ENCODE peak calls at places on chromosomes 12 and 14, in eight cellular contexts. One of them, this sample, is unnamed.

GRCh38 chr12:80187660-80188090 is 88.3 kb downstream of the OTOGL start:
- DNase-seq in NCI-H1694 treated with DMSO at 0.1 percent for 48 hours: peak
- DNase-seq in stimulated activated CD8-positive, alpha-beta memory T cell treated with anti-CD3 and anti-CD28 coated beads, Interleukin-7, amount 100 ng/mL, for 4 hours: no peak
- DNase-seq in RPMI7951: peak
- DNase-seq in C1 segment of cervical spinal cord: no peak
- DNase-seq in substantia nigra: no peak
- DNase-seq in hepatocyte: no peak
- DNase-seq in ELF-1: no peak
- DNase-seq in this sample: no peak

GRCh38 chr12:120194534-120195395 is at the start of gene GCN1:
- DNase-seq in NCI-H1694 treated with DMSO at 0.1 percent for 48 hours: peak
- DNase-seq in stimulated activated CD8-positive, alpha-beta memory T cell treated with anti-CD3 and anti-CD28 coated beads, Interleukin-7, amount 100 ng/mL, for 4 hours: peak
- DNase-seq in RPMI7951: peak
- DNase-seq in C1 segment of cervical spinal cord: peak
- DNase-seq in substantia nigra: peak
- DNase-seq in hepatocyte: peak
- DNase-seq in ELF-1: peak
- DNase-seq in this sample: peak

GRCh38 chr12:1919763-1920162 is 1.3 kb upstream of the CACNA2D4 start:
- DNase-seq in NCI-H1694 treated with DMSO at 0.1 percent for 48 hours: no peak
- DNase-seq in stimulated activated CD8-positive, alpha-beta memory T cell treated with anti-CD3 and anti-CD28 coated beads, Interleukin-7, amount 100 ng/mL, for 4 hours: no peak
- DNase-seq in RPMI7951: no peak
- DNase-seq in C1 segment of cervical spinal cord: no peak
- DNase-seq in substantia nigra: no peak
- DNase-seq in hepatocyte: no peak
- DNase-seq in ELF-1: no peak
- DNase-seq in this sample: no peak

GRCh38 chr14:103356151-103356766 is 22.2 kb downstream of the EIF5 start:
- DNase-seq in NCI-H1694 treated with DMSO at 0.1 percent for 48 hours: no peak
- DNase-seq in stimulated activated CD8-positive, alpha-beta memory T cell treated with anti-CD3 and anti-CD28 coated beads, Interleukin-7, amount 100 ng/mL, for 4 hours: no peak
- DNase-seq in RPMI7951: peak
- DNase-seq in C1 segment of cervical spinal cord: no peak
- DNase-seq in substantia nigra: no peak
- DNase-seq in hepatocyte: no peak
- DNase-seq in ELF-1: no peak
- DNase-seq in this sample: no peak

GRCh38 chr12:40336573-40337199 is 111.9 kb downstream of the LRRK2 start:
- DNase-seq in NCI-H1694 treated with DMSO at 0.1 percent for 48 hours: peak
- DNase-seq in stimulated activated CD8-positive, alpha-beta memory T cell treated with anti-CD3 and anti-CD28 coated beads, Interleukin-7, amount 100 ng/mL, for 4 hours: no peak
- DNase-seq in RPMI7951: peak
- DNase-seq in C1 segment of cervical spinal cord: no peak
- DNase-seq in substantia nigra: no peak
- DNase-seq in hepatocyte: peak
- DNase-seq in ELF-1: no peak
- DNase-seq in this sample: no peak

GRCh38 chr12:6570264-6570887 is 2.3 kb upstream of the NOP2 start:
- DNase-seq in NCI-H1694 treated with DMSO at 0.1 percent for 48 hours: peak
- DNase-seq in stimulated activated CD8-positive, alpha-beta memory T cell treated with anti-CD3 and anti-CD28 coated beads, Interleukin-7, amount 100 ng/mL, for 4 hours: no peak
- DNase-seq in RPMI7951: peak
- DNase-seq in C1 segment of cervical spinal cord: no peak
- DNase-seq in substantia nigra: no peak
- DNase-seq in hepatocyte: peak
- DNase-seq in ELF-1: peak
- DNase-seq in this sample: no peak

GRCh38 chr12:47551426-47551851 is 154.4 kb downstream of the RPAP3 start:
- DNase-seq in NCI-H1694 treated with DMSO at 0.1 percent for 48 hours: no peak
- DNase-seq in stimulated activated CD8-positive, alpha-beta memory T cell treated with anti-CD3 and anti-CD28 coated beads, Interleukin-7, amount 100 ng/mL, for 4 hours: no peak
- DNase-seq in RPMI7951: peak
- DNase-seq in C1 segment of cervical spinal cord: no peak
- DNase-seq in substantia nigra: no peak
- DNase-seq in hepatocyte: peak
- DNase-seq in ELF-1: no peak
- DNase-seq in this sample: no peak

GRCh38 chr12:95072900-95073697 is at the start of gene NR2C1:
- DNase-seq in NCI-H1694 treated with DMSO at 0.1 percent for 48 hours: peak
- DNase-seq in stimulated activated CD8-positive, alpha-beta memory T cell treated with anti-CD3 and anti-CD28 coated beads, Interleukin-7, amount 100 ng/mL, for 4 hours: peak
- DNase-seq in RPMI7951: peak
- DNase-seq in C1 segment of cervical spinal cord: peak
- DNase-seq in substantia nigra: peak
- DNase-seq in hepatocyte: peak
- DNase-seq in ELF-1: peak
- DNase-seq in this sample: peak

GRCh38 chr14:102280376-102280962 is 24.5 kb downstream of the MOK start:
- DNase-seq in NCI-H1694 treated with DMSO at 0.1 percent for 48 hours: no peak
- DNase-seq in stimulated activated CD8-positive, alpha-beta memory T cell treated with anti-CD3 and anti-CD28 coated beads, Interleukin-7, amount 100 ng/mL, for 4 hours: no peak
- DNase-seq in RPMI7951: peak
- DNase-seq in C1 segment of cervical spinal cord: no peak
- DNase-seq in substantia nigra: no peak
- DNase-seq in hepatocyte: no peak
- DNase-seq in ELF-1: no peak
- DNase-seq in this sample: peak

GRCh38 chr12:263574-263973 is 938 bp upstream of the SLC6A13 start:
- DNase-seq in NCI-H1694 treated with DMSO at 0.1 percent for 48 hours: no peak
- DNase-seq in stimulated activated CD8-positive, alpha-beta memory T cell treated with anti-CD3 and anti-CD28 coated beads, Interleukin-7, amount 100 ng/mL, for 4 hours: no peak
- DNase-seq in RPMI7951: no peak
- DNase-seq in C1 segment of cervical spinal cord: no peak
- DNase-seq in substantia nigra: no peak
- DNase-seq in hepatocyte: no peak
- DNase-seq in ELF-1: peak
- DNase-seq in this sample: no peak

GRCh38 chr12:125092872-125093680 is 27.8 kb downstream of the AACS start:
- DNase-seq in NCI-H1694 treated with DMSO at 0.1 percent for 48 hours: no peak
- DNase-seq in stimulated activated CD8-positive, alpha-beta memory T cell treated with anti-CD3 and anti-CD28 coated beads, Interleukin-7, amount 100 ng/mL, for 4 hours: no peak
- DNase-seq in RPMI7951: no peak
- DNase-seq in C1 segment of cervical spinal cord: peak
- DNase-seq in substantia nigra: peak
- DNase-seq in hepatocyte: peak
- DNase-seq in ELF-1: no peak
- DNase-seq in this sample: no peak

GRCh38 chr14:103561381-103562134 is 899 bp downstream of the BAG5 start:
- DNase-seq in NCI-H1694 treated with DMSO at 0.1 percent for 48 hours: no peak
- DNase-seq in stimulated activated CD8-positive, alpha-beta memory T cell treated with anti-CD3 and anti-CD28 coated beads, Interleukin-7, amount 100 ng/mL, for 4 hours: no peak
- DNase-seq in RPMI7951: peak
- DNase-seq in C1 segment of cervical spinal cord: no peak
- DNase-seq in substantia nigra: no peak
- DNase-seq in hepatocyte: peak
- DNase-seq in ELF-1: peak
- DNase-seq in this sample: no peak

GRCh38 chr12:9364224-9365176 is 156.3 kb upstream of the PZP start:
- DNase-seq in NCI-H1694 treated with DMSO at 0.1 percent for 48 hours: no peak
- DNase-seq in stimulated activated CD8-positive, alpha-beta memory T cell treated with anti-CD3 and anti-CD28 coated beads, Interleukin-7, amount 100 ng/mL, for 4 hours: no peak
- DNase-seq in RPMI7951: peak
- DNase-seq in C1 segment of cervical spinal cord: no peak
- DNase-seq in substantia nigra: no peak
- DNase-seq in hepatocyte: no peak
- DNase-seq in ELF-1: peak
- DNase-seq in this sample: peak

GRCh38 chr14:31945074-31945613 is 132.0 kb upstream of the ARHGAP5 start:
- DNase-seq in NCI-H1694 treated with DMSO at 0.1 percent for 48 hours: peak
- DNase-seq in stimulated activated CD8-positive, alpha-beta memory T cell treated with anti-CD3 and anti-CD28 coated beads, Interleukin-7, amount 100 ng/mL, for 4 hours: no peak
- DNase-seq in RPMI7951: peak
- DNase-seq in C1 segment of cervical spinal cord: no peak
- DNase-seq in substantia nigra: no peak
- DNase-seq in hepatocyte: peak
- DNase-seq in ELF-1: no peak
- DNase-seq in this sample: no peak

This sample was measured in AG04450.